ENCODE peak calls at places on chromosomes 5 and 9, in ten cellular contexts. S, R, C, P, X, O, Z, H, T and Y are unnamed samples. For H3K27me3 and H3K4me1, the result is how much of the 10 kb centered on the place peaks cover.

GRCh38 chr5:100772548-100772947 is 130.5 kb downstream of the ST8SIA4 start:
- DNase-seq in O (no peak), C (no peak), H (no peak), R (no peak), T (no peak), P (no peak), X (no peak), S (no peak), Z (no peak), Y (no peak)

GRCh38 chr5:100900796-100901731 is 2.0 kb downstream of the ST8SIA4 start:
- DNase-seq in C (peak), T (peak), X (peak), H (peak), Z (no peak), R (peak), P (peak), O (peak), S (peak), Y (peak)

GRCh38 chr9:92721548-92721947 is 43.1 kb downstream of the BICD2 start:
- DNase-seq in C (no peak), P (no peak), H (no peak), X (no peak), T (no peak), R (no peak), S (no peak), Z (no peak), O (no peak), Y (no peak)

GRCh38 chr9:34519321-34520020 is 3.3 kb downstream of the ENHO start:
- DNase-seq in R (peak), T (no peak), H (no peak), Z (no peak), C (no peak), P (no peak), O (no peak), S (no peak), X (no peak), Y (no peak)

GRCh38 chr9:15357050-15357653 is 50.1 kb upstream of the TTC39B start:
- DNase-seq in X (no peak), T (no peak), Z (no peak), R (no peak), H (no peak), P (peak), S (no peak), C (no peak), O (no peak), Y (no peak)

GRCh38 chr5:43193171-43193951 is 1.3 kb downstream of the NIM1K start:
- DNase-seq in P (peak), C (peak), Z (no peak), R (no peak), X (no peak), S (no peak), H (no peak), O (no peak), T (peak), Y (peak)

GRCh38 chr5:94174748-94175411 is 433.5 kb upstream of the POU5F2 start:
- DNase-seq in R (no peak), H (no peak), S (no peak), P (no peak), C (no peak), T (peak), Z (no peak), O (no peak), X (no peak), Y (no peak)

GRCh38 chr9:79104216-79104615 is 467.5 kb upstream of the TLE4 start:
- DNase-seq in H (no peak), Z (no peak), P (no peak), O (no peak), R (no peak), C (no peak), S (no peak), X (no peak), T (no peak), Y (no peak)

GRCh38 chr9:127970401-127971313 is 10.1 kb downstream of the EEIG1 start:
- DNase-seq in X (no peak), O (no peak), S (no peak), Z (no peak), C (peak), P (no peak), T (no peak), R (peak), H (no peak), Y (no peak)

DNA sequence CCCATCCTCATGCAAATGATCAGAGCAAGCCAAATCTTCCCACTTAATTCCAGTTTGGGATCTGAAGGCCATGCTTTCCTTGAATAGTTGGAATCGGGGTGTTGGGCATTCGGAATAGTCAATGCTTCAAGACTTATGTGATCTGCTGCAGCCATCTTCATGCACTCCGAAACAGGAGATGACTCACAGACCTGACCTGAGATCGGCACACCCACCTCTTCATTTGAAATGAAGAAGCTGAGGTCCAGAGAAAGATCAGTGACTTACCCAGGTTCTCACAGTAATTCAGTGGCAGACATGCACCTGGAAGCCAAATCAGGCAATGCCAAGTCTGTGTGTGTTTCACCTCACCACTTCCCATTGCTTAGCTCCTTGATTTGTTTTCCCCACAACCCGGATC is 33.0 kb downstream of the FOXD1 start:
- DNase-seq in P (no peak), T (no peak), Z (no peak), S (no peak), X (no peak), C (no peak), H (no peak), R (no peak), O (no peak), Y (no peak)
- H3K27me3 ChIP-seq in P (half or more), T (under half), Z (under half), S (half or more), X (half or more), C (under half), H (half or more), R (under half), O (half or more), Y (under half)

GRCh38 chr5:9545959-9546851 is at the start of gene SEMA5A:
- DNase-seq in Z (peak), C (peak), R (peak), S (peak), O (peak), P (peak), T (peak), X (peak), H (peak), Y (peak)

GRCh38 chr5:9551567-9551966 is 5.7 kb upstream of the SEMA5A start:
- DNase-seq in O (no peak), S (no peak), Z (no peak), H (no peak), P (no peak), X (no peak), T (no peak), C (no peak), R (no peak), Y (no peak)

GRCh38 chr5:9546973-9547947 is 1.4 kb upstream of the SEMA5A start:
- DNase-seq in T (peak), P (peak), R (no peak), S (peak), Z (peak), H (no peak), O (no peak), C (no peak), X (no peak), Y (no peak)

GRCh38 chr5:9553561-9553960 is 7.7 kb upstream of the SEMA5A start:
- DNase-seq in Z (no peak), T (no peak), P (peak), C (no peak), S (no peak), H (no peak), X (no peak), R (no peak), O (no peak), Y (no peak)

DNA sequence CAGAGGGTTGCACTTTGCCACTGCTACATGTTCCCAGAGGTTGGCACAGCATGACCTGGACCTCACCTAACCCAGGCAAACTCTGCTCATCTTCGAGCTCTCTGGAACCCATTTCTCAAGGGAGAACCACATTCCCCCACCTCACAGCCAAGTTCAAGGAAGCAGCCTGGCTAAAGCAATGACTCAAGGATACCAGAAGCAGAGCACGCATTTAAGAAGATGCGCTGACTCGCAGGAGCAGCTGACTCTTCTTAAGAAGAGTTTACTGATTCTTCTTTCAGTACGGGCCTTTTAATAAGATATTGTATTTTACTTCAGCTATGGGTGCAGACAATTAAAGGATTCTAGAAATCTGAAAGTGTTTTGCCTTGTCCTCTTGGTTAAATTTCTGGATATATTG is 4.1 kb upstream of the SEMA5A start:
- DNase-seq in P (no peak), O (no peak), X (no peak), S (no peak), Z (no peak), H (no peak), C (no peak), T (peak), R (no peak), Y (no peak)
- H3K4me1 ChIP-seq in P (under half), O (under half), X (under half), S (under half), Z (under half), H (under half), C (under half), T (under half), R (under half), Y (under half)

DNA sequence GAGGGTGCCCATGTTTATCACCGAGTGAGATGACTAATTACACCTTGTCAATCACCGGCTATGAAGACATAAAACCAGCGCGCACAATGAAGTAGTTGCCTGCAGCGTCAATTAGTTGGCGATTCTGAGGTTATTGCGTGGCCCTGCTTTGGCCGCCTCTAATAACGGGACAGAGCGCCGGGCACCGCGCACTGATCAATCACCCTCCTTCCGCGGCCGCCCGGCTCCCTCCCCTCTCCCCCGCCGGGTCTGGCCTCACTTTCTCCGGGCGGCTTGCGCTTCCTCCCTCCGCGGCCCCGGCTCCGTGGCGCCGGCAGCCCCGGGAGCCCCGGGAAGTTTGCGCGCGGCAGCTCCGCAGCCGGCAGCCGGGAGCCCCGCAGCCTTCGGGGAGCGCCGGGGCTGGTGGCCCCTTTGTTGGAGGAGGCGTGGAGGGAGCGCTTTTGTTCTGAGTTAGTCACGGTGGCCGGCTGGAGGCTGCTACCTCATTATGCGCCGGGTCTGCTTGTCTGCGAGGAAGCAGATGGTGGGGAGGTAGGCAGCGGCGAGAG is 3.2 kb upstream of the LHX2 start:
- DNase-seq in R (no peak), P (no peak), X (no peak), O (no peak), T (no peak), C (no peak), S (no peak), H (no peak), Z (no peak), Y (peak)
- H3K4me3 ChIP-seq in R (no peak), P (no peak), X (peak), O (no peak), T (no peak), C (no peak), S (peak), H (no peak), Z (no peak), Y (peak)

GRCh38 chr9:37947431-37947830 is 43.5 kb upstream of the SLC25A51 start:
- DNase-seq in P (no peak), S (no peak), O (no peak), C (no peak), T (no peak), R (no peak), H (no peak), X (no peak), Z (no peak), Y (no peak)

GRCh38 chr9:37946041-37946440 is 42.1 kb upstream of the SLC25A51 start:
- DNase-seq in Z (no peak), R (no peak), C (no peak), T (no peak), X (no peak), S (no peak), H (no peak), O (no peak), P (no peak), Y (no peak)

GRCh38 chr9:37948417-37948980 is 44.6 kb upstream of the SLC25A51 start:
- DNase-seq in X (no peak), R (no peak), H (no peak), T (no peak), C (no peak), S (no peak), Z (no peak), O (no peak), P (no peak), Y (no peak)

GRCh38 chr9:37947987-37948386 is 44.1 kb upstream of the SLC25A51 start:
- DNase-seq in Z (no peak), T (no peak), H (no peak), R (no peak), C (no peak), X (no peak), O (no peak), P (no peak), S (no peak), Y (no peak)

DNA sequence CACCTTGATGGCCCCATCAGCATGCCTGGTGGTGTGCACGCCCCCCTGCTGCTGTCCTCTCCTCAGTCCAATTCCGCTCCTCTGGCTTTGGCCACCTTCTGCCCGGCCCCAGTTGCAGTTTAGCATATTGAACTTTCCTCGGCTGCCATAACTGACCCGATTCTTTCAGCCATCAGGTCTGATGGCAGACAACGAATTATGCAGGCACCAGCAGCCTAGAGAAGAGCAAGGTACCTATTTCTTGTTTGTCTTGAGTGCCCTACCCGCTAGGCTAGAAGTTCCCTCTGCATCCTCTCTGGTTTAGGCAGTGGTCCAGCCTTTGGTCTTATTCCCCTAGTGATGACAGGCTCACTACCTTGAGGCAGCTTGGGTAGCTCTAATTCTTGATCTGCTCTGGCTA is 43.0 kb upstream of the SLC25A51 start:
- DNase-seq in X (no peak), C (no peak), R (no peak), H (no peak), T (no peak), P (no peak), Z (no peak), O (no peak), S (no peak), Y (no peak)
- H3K27me3 ChIP-seq in X (under half), C (under half), R (under half), H (under half), T (under half), P (under half), Z (under half), O (under half), S (under half), Y (under half)

DNA sequence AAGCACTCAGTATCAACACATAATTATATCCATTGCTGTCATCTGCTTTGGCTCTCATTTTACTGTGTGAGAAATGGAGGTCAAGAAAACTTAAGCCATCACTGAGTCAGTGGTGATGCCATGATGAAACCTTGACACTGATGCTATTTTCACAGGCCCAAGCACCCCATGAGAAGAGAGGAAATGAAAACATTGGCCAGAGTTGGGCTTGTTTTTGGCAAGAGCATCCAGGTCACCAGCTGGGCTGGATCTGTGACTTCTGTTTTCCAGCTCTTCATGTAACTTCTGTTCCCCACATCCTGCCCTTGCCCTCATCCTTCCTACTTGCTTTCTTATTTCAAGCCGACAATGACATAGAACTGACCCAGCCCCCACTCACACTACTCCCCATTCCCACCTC is 10.0 kb downstream of the LCP2 start:
- DNase-seq in S (no peak), C (no peak), Z (peak), P (no peak), R (peak), O (peak), X (peak), H (no peak), T (no peak), Y (no peak)
- H3K4me1 ChIP-seq in S (under half), C (half or more), Z (under half), P (under half), R (under half), O (under half), X (under half), H (under half), T (under half), Y (under half)

DNA sequence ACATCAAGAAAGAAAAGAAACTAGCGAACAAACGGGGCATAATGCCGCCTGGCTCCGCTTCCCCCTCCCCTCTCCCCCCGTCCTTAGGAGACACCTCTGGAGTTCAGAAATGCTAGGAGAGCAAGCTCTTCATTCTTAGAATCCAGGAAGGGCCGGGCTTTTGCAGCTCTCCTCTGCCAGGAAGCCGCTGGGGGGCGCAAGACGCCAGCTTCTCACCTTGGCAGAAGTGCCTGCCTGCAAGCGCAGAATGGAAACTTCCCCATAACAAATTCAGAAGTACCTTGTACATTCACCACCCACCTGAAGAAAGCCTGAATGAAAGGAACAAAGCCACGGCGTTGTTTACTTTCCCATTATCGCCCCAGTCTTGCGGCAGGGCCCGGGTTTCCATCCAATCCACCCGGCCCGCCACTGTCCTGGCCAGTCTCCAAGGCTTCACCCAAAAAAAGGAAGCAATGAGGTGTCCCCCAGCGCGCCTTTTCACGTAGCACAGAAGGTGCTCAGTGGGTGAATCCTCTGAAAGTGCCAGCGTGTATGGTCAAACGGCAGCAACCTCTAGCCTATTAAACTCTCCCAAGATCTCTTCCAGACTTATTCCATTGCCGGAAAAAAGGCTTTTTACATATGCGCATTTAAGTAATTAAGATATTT is 1.7 kb upstream of the GADD45G start:
- DNase-seq in S (peak), O (peak), T (peak), X (peak), H (peak), P (peak), R (peak), Z (peak), C (peak), Y (peak)
- H3K4me3 ChIP-seq in S (peak), O (peak), T (no peak), X (peak), H (peak), P (no peak), R (peak), Z (peak), C (no peak), Y (peak)

GRCh38 chr9:124766326-124766725 is 4.8 kb downstream of the NR6A1 start:
- DNase-seq in H (no peak), O (no peak), T (no peak), X (no peak), Z (no peak), C (no peak), P (no peak), R (no peak), S (no peak), Y (no peak)
- H3K27me3 ChIP-seq in H (under half), O (under half), T (half or more), X (half or more), Z (under half), C (under half), P (under half), R (under half), S (half or more), Y (under half)

DNA sequence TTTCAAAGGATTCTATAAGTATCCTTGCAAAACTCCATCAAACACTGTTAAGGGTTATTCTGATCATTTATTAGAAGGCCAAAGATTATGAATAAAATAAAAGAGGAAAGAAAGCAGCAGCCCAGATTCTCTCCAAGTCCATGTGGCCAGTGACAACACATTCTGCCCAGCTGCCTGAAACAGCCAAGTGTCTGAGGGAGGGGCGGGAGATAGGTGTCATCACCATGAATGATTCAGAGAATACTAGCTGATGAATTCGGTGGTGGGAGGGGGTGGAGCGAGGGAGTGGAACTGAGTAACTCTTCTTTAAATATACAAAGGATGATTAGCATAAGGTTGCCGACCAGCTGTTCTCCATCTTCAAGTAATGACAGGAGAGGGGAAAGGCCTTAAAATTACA is 21.2 kb downstream of the NREP start:
- DNase-seq in X (no peak), P (peak), Z (no peak), R (peak), T (peak), C (no peak), O (no peak), H (no peak), S (no peak), Y (no peak)
- H3K4me1 ChIP-seq in X (under half), P (under half), Z (under half), R (half or more), T (under half), C (under half), O (under half), H (under half), S (under half), Y (under half)

DNA sequence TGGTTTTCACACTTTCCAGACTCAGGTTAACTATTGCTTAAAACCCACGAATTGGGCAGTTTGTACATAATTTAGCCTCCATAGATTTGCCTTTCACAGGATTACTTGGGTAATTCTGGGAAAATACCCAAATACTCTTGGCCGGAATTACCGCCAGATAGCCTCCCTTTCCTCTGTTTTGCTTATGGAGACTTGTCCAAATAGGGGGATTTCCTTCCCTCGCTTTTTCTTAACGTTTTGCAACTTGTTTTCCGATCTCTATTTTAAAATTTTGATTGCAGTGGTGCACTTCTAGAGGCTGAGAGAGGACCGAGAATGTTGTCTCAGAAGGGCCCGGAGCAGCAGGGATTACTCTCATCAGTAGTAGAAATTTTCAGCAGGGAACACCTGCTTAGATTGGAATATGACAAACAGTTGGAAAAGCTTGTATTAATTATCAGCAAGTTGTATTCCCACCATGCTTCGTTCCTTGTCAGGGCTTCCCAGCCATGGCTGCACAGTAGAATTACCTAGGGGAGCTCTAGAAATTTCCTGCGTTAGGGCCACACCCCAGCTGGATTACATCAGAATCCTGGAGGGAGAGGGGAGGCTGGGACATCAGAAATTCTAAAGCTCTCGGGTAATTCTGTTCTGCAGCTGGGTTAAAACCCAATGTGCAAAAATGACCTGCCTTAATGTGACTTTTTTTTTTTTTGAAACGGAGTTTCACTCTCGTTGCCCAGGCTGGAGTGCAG is 329.1 kb downstream of the SH3GL2 start:
- DNase-seq in X (no peak), O (no peak), P (no peak), H (no peak), S (no peak), T (no peak), R (no peak), Z (no peak), C (no peak), Y (no peak)
- H3K4me3 ChIP-seq in X (no peak), O (no peak), P (no peak), H (no peak), S (no peak), T (no peak), R (peak), Z (peak), C (no peak), Y (no peak)